ENCODE peak calls at places on chromosomes 6 and 20, in eight cellular contexts. D is mucosa of gallbladder; J is nephron progenitor cell; I is A673; P is HEK293T; L is naive thymus-derived CD4-positive, alpha-beta T cell; Q is stomach; M is effector CD8-positive, alpha-beta T cell. U is an unnamed sample.

GRCh38 chr6:17878734-17879133 is 108.7 kb downstream of the KIF13A start:
- DNase-seq in M (no peak), Q (no peak), D (no peak), J (no peak), L (no peak), I (no peak), P (no peak), U (no peak)

GRCh38 chr20:14583413-14583812 is 246.0 kb upstream of the FLRT3 start:
- DNase-seq in M (no peak), I (no peak), Q (no peak), L (no peak), J (no peak), D (no peak), P (no peak), U (no peak)

GRCh38 chr6:27177454-27178000 is 70.0 kb upstream of the PRSS16 start:
- DNase-seq in D (peak), P (peak), Q (peak), L (peak), I (peak), J (peak), M (peak), U (peak)

GRCh38 chr6:123838612-123839279 is 35.1 kb downstream of the NKAIN2 start:
- DNase-seq in I (no peak), M (no peak), L (no peak), Q (no peak), D (no peak), P (peak), J (no peak), U (no peak)

GRCh38 chr6:165119231-165120020 is 190.0 kb downstream of the C6orf118 start:
- DNase-seq in I (no peak), L (no peak), P (no peak), J (no peak), M (no peak), Q (no peak), D (no peak), U (no peak)

GRCh38 chr6:13990830-13991229 is 66.1 kb downstream of the RNF182 start:
- DNase-seq in D (no peak), L (no peak), Q (no peak), M (no peak), P (no peak), I (no peak), J (no peak), U (no peak)

GRCh38 chr20:38202982-38203293 is 37.9 kb upstream of the TGM2 start:
- DNase-seq in Q (no peak), J (no peak), I (no peak), P (no peak), D (no peak), M (no peak), L (no peak), U (no peak)

GRCh38 chr6:160462551-160463109 is 114.5 kb downstream of the SLC22A3 start:
- DNase-seq in J (no peak), I (no peak), P (no peak), L (peak), M (peak), Q (no peak), D (no peak), U (no peak)

GRCh38 chr6:110217255-110217654 is 37.0 kb downstream of the CDC40 start:
- DNase-seq in P (no peak), L (no peak), J (no peak), Q (no peak), I (peak), M (no peak), D (no peak), U (no peak)

GRCh38 chr20:12153616-12154015 is 235.9 kb downstream of the BTBD3 start:
- DNase-seq in Q (no peak), P (no peak), I (no peak), M (no peak), L (no peak), J (no peak), D (no peak), U (no peak)

GRCh38 chr6:169326067-169326799 is 72.6 kb upstream of the THBS2 start:
- DNase-seq in J (no peak), M (no peak), Q (no peak), L (no peak), D (no peak), P (peak), I (peak), U (no peak)

GRCh38 chr6:154370545-154370944 is 13.9 kb upstream of the IPCEF1 start:
- DNase-seq in M (no peak), Q (no peak), J (no peak), D (peak), P (peak), L (peak), I (peak), U (peak)

GRCh38 chr6:31776961-31777666 is at the start of gene VWA7:
- DNase-seq in L (peak), D (peak), I (peak), M (peak), P (peak), J (peak), Q (peak), U (peak)

GRCh38 chr6:134436281-134436815 is 118.4 kb upstream of the SGK1 start:
- DNase-seq in J (no peak), M (no peak), D (no peak), P (peak), L (no peak), Q (no peak), I (peak), U (peak)

GRCh38 chr20:64108731-64109389 is 1.5 kb upstream of the NPBWR2 start:
- DNase-seq in L (no peak), Q (peak), M (no peak), D (no peak), P (no peak), J (no peak), I (no peak), U (no peak)

GRCh38 chr6:156175971-156176421 is 601.2 kb upstream of the ARID1B start:
- DNase-seq in D (peak), L (no peak), P (peak), J (peak), I (peak), M (no peak), Q (peak), U (peak)

GRCh38 chr20:50052952-50053789 is 59.8 kb downstream of the UBE2V1 start:
- DNase-seq in Q (no peak), L (no peak), J (peak), M (no peak), P (no peak), I (no peak), D (no peak), U (no peak)

GRCh38 chr6:63560806-63561672 is 11.2 kb upstream of the LOC128125822 start:
- DNase-seq in L (no peak), D (no peak), M (no peak), Q (no peak), P (no peak), I (no peak), J (no peak), U (no peak)

GRCh38 chr6:94600648-94601047 is 976.7 kb upstream of the MANEA start:
- DNase-seq in M (no peak), I (peak), L (no peak), D (no peak), Q (no peak), J (no peak), P (no peak), U (no peak)

GRCh38 chr6:14547284-14548001 is 429.9 kb downstream of the CD83 start:
- DNase-seq in J (no peak), D (no peak), L (no peak), I (no peak), P (no peak), Q (no peak), M (no peak), U (no peak)

GRCh38 chr6:126682440-126682839 is 342.5 kb downstream of the CENPW start:
- DNase-seq in M (no peak), I (peak), P (no peak), L (no peak), Q (no peak), J (no peak), D (no peak), U (no peak)

GRCh38 chr6:8743146-8743745 is 307.9 kb upstream of the SLC35B3 start:
- DNase-seq in D (no peak), L (no peak), I (peak), Q (no peak), P (no peak), J (no peak), M (no peak), U (no peak)

GRCh38 chr20:48398506-48399449 is 429.0 kb downstream of the PREX1 start:
- DNase-seq in D (no peak), J (peak), P (no peak), I (no peak), Q (no peak), L (no peak), M (no peak), U (no peak)

U was measured in left colon.